ENCODE peak calls at places on chromosome 22, in six cellular contexts. B, A, V, L, Y and H are unnamed samples.

GRCh38 chr22:27552863-27553262 is 248.7 kb downstream of the MN1 start:
- DNase-seq in B (no peak), A (no peak), V (no peak), L (no peak), Y (no peak), H (no peak)

GRCh38 chr22:44372611-44373010 is 59.9 kb upstream of the SHISAL1 start:
- DNase-seq in B (no peak), A (no peak), V (peak; percentile 47), L (no peak), Y (no peak), H (no peak)

GRCh38 chr22:30372915-30373314 is 14.3 kb downstream of the RNF215 start:
- DNase-seq in B (no peak), A (no peak), V (no peak), L (no peak), Y (no peak), H (peak; percentile 90)

GRCh38 chr22:44247923-44248892 is 64.5 kb downstream of the SHISAL1 start:
- DNase-seq in B (no peak), A (no peak), V (no peak), L (no peak), Y (peak; percentile 26), H (no peak)

GRCh38 chr22:32281092-32281491 is 25.9 kb upstream of the SLC5A4 start:
- DNase-seq in B (no peak), A (no peak), V (no peak), L (no peak), Y (no peak), H (no peak)

GRCh38 chr22:38704568-38705234 is 1.0 kb upstream of the GTPBP1 start:
- DNase-seq in B (peak; percentile 31), A (no peak), V (no peak), L (no peak), Y (no peak), H (no peak)

GRCh38 chr22:30305906-30306628 is 16.8 kb upstream of the CASTOR1 start:
- DNase-seq in B (peak; percentile 89), A (no peak), V (no peak), L (peak; percentile 51), Y (no peak), H (peak; percentile 42)

GRCh38 chr22:44311855-44312170 is 938 bp downstream of the SHISAL1 start:
- DNase-seq in B (no peak), A (no peak), V (no peak), L (no peak), Y (no peak), H (no peak)

GRCh38 chr22:48781868-48782267 is 1045.8 kb downstream of the BRD1 start:
- DNase-seq in B (no peak), A (no peak), V (peak; percentile 21), L (no peak), Y (no peak), H (no peak)

GRCh38 chr22:49453816-49454215 is 373.9 kb downstream of the BRD1 start:
- DNase-seq in B (no peak), A (no peak), V (no peak), L (no peak), Y (no peak), H (no peak)

GRCh38 chr22:22460635-22461034 is 47.9 kb downstream of the ZNF280B start:
- DNase-seq in B (peak; percentile 6), A (peak; percentile 7), V (no peak), L (no peak), Y (no peak), H (no peak)

GRCh38 chr22:42086051-42086450 is 4.5 kb downstream of the NDUFA6 start:
- DNase-seq in B (no peak), A (no peak), V (no peak), L (no peak), Y (no peak), H (no peak)

GRCh38 chr22:42090596-42091445 is at the start of gene NDUFA6:
- DNase-seq in B (peak; percentile 99), A (peak; percentile 98), V (peak; percentile 100), L (peak; percentile 99), Y (peak; percentile 100), H (peak; percentile 99)

DNA sequence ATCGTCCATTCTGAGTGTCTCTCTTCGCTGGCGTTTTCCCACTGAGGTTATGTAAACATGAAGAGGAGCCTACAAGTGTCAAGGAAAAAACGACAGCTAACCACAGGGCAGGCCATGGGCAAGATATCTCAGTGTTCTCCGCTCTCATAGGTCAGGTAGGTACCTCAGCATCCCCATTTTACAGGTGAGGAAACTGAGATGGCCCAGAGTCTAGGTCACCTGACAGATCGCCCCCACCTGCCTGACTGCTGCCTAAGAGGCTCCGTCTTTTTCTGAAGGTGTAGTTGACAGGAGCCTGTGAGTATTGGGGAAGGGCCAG is 833 bp upstream of the NDUFA6 start:
- DNase-seq in B (peak; percentile 33), A (no peak), V (no peak), L (no peak), Y (no peak), H (no peak)
- H3K27ac ChIP-seq in B (peak overlapping the region; percentile 98), A (peak overlapping the region; percentile 90), V (peak overlapping the region; percentile 92), L (peak overlapping the region; percentile 97), Y (peak overlapping the region; percentile 92), H (peak overlapping the region; percentile 97)

GRCh38 chr22:46533434-46533833 is 4.0 kb downstream of the CELSR1 start:
- DNase-seq in B (no peak), A (no peak), V (no peak), L (no peak), Y (no peak), H (no peak)
- H3K4me3 ChIP-seq in B (no peak overlapping the region), A (no peak overlapping the region), V (no peak overlapping the region), L (no peak overlapping the region), Y (no peak overlapping the region), H (no peak overlapping the region)

DNA sequence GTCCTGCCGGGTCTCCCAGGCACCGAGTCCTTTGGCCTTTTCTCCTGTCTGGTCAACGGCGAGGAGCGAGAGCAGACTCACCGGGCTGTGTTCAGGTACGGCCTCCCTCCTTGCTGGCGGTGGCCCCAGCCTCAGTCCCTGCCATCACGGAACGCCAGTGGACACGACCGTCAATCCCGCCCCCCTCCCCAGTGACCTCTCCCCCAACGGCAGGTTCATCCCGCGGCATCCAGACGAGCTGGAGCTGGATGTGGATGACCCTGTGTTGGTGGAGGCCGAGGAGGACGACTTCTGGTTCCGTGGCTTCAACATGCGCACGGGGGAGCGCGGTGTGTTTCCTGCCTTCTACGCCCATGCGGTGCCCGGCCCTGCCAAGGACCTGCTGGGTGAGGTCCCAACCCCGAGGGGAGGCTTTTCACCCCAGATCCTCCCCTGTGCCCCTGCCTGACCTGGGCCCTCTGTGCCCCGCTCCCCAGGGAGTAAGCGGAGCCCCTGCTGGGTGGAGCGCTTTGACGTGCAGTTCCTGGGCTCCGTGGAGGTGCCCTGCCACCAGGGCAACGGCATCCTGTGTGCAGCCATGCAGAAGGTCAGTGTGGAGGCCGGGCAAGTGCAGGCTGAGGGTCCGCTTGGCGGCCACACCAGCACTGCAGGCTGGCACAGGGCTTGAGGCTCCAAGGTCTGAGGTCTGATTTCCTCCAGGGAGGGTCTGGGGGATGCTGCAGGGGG is 4.9 kb downstream of the MAPK8IP2 start:
- DNase-seq in B (no peak), A (no peak), V (no peak), L (no peak), Y (no peak), H (no peak)
- H3K27ac ChIP-seq in B (no peak overlapping the region), A (no peak overlapping the region), V (no peak overlapping the region), L (no peak overlapping the region), Y (no peak overlapping the region), H (no peak overlapping the region)

DNA sequence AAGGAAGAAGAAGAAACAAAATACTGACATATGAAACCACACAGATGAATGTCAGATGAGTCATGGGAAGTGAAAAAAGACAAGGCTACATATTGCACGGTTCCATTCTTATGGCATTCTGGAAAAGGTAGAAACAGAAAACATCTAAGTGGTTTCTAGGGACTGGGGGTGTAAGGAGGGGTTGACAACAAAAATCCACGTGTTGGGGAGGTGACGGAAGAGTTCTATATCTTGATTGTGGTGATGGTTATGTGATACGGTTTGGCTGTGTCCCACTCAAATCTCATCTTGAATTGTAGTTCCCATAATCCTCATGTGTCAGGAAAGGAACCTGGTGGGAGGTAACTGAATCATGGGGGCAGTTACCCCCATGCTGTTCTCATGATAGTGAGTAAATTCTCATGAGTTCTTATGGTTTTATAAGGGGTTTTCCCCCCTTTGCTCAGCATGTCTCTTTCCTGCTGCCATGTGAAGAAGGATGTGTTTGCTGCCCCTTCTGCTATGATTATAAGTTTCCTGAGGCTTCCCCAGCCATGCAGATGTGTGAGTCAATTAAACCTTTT is 6.4 kb upstream of the ARFGAP3 start:
- DNase-seq in B (peak; percentile 16), A (peak; percentile 43), V (no peak), L (no peak), Y (no peak), H (peak; percentile 10)
- H3K4me3 ChIP-seq in B (no peak overlapping the region), A (no peak overlapping the region), V (no peak overlapping the region), L (no peak overlapping the region), Y (no peak overlapping the region), H (no peak overlapping the region)

GRCh38 chr22:37025500-37026070 is 6.0 kb downstream of the MPST start:
- DNase-seq in B (no peak), A (no peak), V (no peak), L (no peak), Y (no peak), H (no peak)

GRCh38 chr22:37024339-37025157 is 5.0 kb downstream of the MPST start:
- DNase-seq in B (no peak), A (no peak), V (no peak), L (peak; percentile 34), Y (no peak), H (no peak)

GRCh38 chr22:37027556-37027955 is 8.0 kb downstream of the MPST start:
- DNase-seq in B (no peak), A (no peak), V (no peak), L (no peak), Y (no peak), H (no peak)

GRCh38 chr22:37023743-37024338 is 4.3 kb downstream of the MPST start:
- DNase-seq in B (no peak), A (no peak), V (no peak), L (peak; percentile 95), Y (no peak), H (no peak)

DNA sequence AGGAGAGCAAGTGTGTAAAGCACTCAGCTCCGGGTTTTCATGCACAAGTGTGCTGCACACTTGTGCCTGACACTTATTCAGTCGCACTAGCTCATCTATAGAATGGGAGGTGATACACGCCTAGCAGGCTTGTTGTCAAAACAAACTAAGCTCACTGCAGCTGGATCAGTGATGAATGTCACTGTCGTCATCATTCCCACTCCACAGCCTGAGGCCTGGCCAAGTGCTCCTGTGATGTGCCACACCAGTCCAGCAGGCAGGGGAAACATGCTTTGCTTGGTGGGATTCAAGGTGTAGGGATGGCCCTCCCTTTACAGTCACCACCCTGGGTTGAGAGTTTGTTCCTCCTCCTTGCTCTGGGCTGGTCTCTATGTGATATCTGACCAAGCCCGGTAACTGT is 6.8 kb downstream of the MPST start:
- DNase-seq in B (no peak), A (no peak), V (no peak), L (no peak), Y (no peak), H (no peak)
- H3K27ac ChIP-seq in B (no peak overlapping the region), A (no peak overlapping the region), V (no peak overlapping the region), L (no peak overlapping the region), Y (peak overlapping the region; percentile 55), H (no peak overlapping the region)

GRCh38 chr22:46108564-46109473 is 41.5 kb upstream of the PPARA start:
- DNase-seq in B (no peak), A (no peak), V (peak; percentile 87), L (peak; percentile 57), Y (no peak), H (no peak)
- H3K4me3 ChIP-seq in B (no peak overlapping the region), A (no peak overlapping the region), V (no peak overlapping the region), L (no peak overlapping the region), Y (no peak overlapping the region), H (no peak overlapping the region)

GRCh38 chr22:17569971-17570511 is 6.7 kb downstream of the SLC25A18 start:
- DNase-seq in B (no peak), A (no peak), V (peak; percentile 75), L (no peak), Y (peak; percentile 79), H (no peak)
- H3K27ac ChIP-seq in B (no peak overlapping the region), A (no peak overlapping the region), V (peak overlapping the region; percentile 77), L (peak overlapping the region; percentile 17), Y (peak overlapping the region; percentile 97), H (no peak overlapping the region)